ENCODE peak calls at places on chromosomes 6 and 20, in four cellular contexts. D is GM23248, J is endothelial cell of umbilical vein, O is PC-3. Y is an unnamed sample.

GRCh38 chr6:10687582-10687981 is 6.8 kb downstream of the C6orf52 start:
- DNase-seq in O (no peak), J (no peak), D (no peak), Y (no peak)

GRCh38 chr6:75350808-75351207 is 66.2 kb upstream of the TMEM30A start:
- DNase-seq in J (no peak), D (no peak), O (no peak), Y (no peak)

GRCh38 chr6:14068133-14068532 is 49.4 kb upstream of the CD83 start:
- DNase-seq in O (peak; percentile 96), J (peak; percentile 14), D (peak; percentile 86), Y (peak; percentile 44)

GRCh38 chr6:162636167-162636566 is 91.4 kb downstream of the PRKN start:
- DNase-seq in J (no peak), D (no peak), O (no peak), Y (no peak)

GRCh38 chr6:169097336-169098052 is 156.2 kb downstream of the THBS2 start:
- DNase-seq in J (no peak), O (peak; percentile 58), D (peak; percentile 97), Y (no peak)

GRCh38 chr6:119267506-119267905 is 82.1 kb downstream of the MAN1A1 start:
- DNase-seq in O (no peak), D (no peak), J (no peak), Y (no peak)

GRCh38 chr20:50220894-50221266 is 30.2 kb downstream of the CEBPB start:
- DNase-seq in D (no peak), J (no peak), O (no peak), Y (no peak)

GRCh38 chr20:13648291-13648690 is 9.6 kb upstream of the TASP1 start:
- DNase-seq in J (no peak), D (no peak), O (no peak), Y (no peak)

GRCh38 chr6:157512081-157512682 is 131.2 kb downstream of the ZDHHC14 start:
- DNase-seq in D (no peak), J (no peak), O (no peak), Y (no peak)

GRCh38 chr20:31770243-31770642 is 31.2 kb downstream of the TPX2 start:
- DNase-seq in O (no peak), D (no peak), J (no peak), Y (no peak)
- H2AFZ ChIP-seq in O (no peak overlapping the region), D (no peak overlapping the region), J (no peak overlapping the region), Y (no peak overlapping the region)

DNA sequence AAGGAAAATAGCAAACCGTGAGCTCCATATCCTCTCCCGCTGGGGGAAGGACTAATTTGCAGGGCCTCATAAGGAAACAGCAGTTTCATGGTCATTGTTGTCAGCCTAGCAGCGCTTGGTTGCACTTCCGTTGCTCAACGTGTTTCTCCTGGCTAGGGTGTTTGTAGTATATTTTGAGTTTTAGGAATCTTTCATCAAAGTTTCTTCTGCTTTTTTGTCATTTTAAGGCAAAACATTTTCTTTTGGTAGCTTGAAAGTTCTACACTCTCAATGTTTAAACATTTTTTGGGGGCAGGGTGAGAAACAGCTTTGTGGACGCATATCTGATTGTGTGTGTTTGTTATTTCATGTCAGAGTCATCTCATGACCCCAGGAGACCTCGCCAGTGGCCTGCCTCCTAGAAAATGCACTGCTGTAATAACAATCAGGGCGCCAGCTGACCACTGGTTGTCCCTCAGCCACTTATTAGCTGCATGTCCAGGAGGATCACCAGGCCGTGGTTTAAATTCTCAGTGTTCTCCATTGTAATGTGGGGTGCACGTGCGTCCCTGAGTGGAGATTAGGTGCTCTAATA is 20.6 kb downstream of the JARID2 start:
- DNase-seq in D (no peak), O (no peak), J (peak; percentile 53), Y (no peak)
- H3K4me3 ChIP-seq in D (no peak overlapping the region), O (no peak overlapping the region), J (no peak overlapping the region), Y (no peak overlapping the region)

DNA sequence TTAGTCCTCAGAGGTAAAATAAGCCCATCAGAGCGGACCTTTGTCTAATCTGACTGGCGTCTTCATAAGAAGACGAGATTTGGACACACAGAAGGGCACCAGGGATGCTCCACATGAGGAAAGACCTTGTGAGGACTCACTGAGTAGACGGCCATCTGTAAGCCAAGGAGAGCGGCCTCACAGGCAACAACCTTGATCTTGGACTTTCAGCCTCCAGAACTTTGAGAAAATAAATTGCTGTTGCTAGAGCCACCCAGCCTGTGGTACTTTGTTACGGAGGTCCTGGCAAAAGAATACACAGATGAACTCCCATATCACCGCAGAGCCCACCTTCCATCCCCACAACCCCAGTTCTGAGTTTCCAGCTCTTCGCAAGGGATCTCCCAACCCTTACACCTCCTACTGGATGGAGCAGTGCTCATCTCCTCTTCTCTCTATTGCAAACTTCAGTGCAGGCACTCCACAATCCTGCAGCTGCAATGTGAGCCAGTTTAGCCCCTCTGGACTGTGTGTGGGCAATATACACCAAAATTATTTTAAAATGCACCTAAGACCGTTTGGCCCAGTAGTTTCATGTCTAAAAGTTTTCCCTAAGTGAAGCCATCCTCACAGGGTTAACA is 8.7 kb upstream of the TRIM31 start:
- DNase-seq in D (no peak), J (no peak), O (no peak), Y (no peak)
- TF ChIP-seq EZH2 in D (no peak), J (no peak), O (no peak), Y (no peak)

DNA sequence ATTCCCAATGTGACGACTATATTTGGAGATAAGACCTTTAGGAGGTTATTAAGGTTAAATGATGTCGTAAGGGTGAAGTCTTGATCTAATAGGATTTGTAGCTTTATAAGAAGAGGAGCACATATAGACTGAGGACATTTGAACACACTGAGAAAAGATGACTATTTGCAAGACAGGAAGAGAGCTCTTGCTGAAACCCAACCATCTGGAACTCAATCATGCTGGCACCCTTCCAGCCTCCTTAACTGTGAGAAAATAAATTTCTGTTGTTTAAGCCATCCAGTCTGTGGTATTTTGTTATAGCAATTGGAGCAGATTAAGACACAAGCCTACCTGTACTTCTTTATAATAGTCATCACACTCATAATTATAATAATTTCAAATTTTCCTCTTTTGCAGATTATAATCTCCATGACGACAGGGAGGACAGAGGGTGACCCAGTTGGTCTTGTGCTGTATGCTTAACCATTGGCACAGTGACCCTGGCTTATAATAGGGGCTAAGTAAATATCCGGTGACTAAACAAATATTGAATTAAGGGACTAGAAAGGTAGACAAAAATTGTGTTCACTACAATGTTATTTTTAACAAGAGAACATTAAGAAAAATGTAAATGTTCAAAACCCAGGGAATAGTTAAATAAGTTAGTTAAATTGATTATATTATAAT is 206.4 kb upstream of the HDDC2 start:
- DNase-seq in O (no peak), J (peak; percentile 6), D (peak; percentile 14), Y (no peak)
- H2AFZ ChIP-seq in O (no peak overlapping the region), J (no peak overlapping the region), D (no peak overlapping the region), Y (no peak overlapping the region)